ENCODE peak calls at places on chromosome 16, in five cellular contexts. C is T-helper 2 cell; M is memory B cell; I is hippocampal formation; F is activated T-helper 9 cell treated with anti-CD3 and anti-CD28 coated beads, Interleukin-2, amount 50 U/mL, for 16 hours. O is an unnamed sample.

GRCh38 chr16:87037012-87037411 is 280.2 kb downstream of the C16orf95 start:
- DNase-seq in C (no peak), M (no peak), I (no peak), F (no peak), O (no peak)

GRCh38 chr16:49441366-49441780 is 67.8 kb downstream of the C16orf78 start:
- DNase-seq in C (peak; percentile 67), M (no peak), I (no peak), F (peak; percentile 15), O (peak; percentile 52)

GRCh38 chr16:14095883-14096551 is 24.9 kb downstream of the MRTFB start:
- DNase-seq in C (no peak), M (no peak), I (no peak), F (no peak), O (no peak)

GRCh38 chr16:68524069-68524820 is 14.8 kb upstream of the ZFP90 start:
- DNase-seq in C (no peak), M (no peak), I (no peak), F (no peak), O (no peak)

GRCh38 chr16:80063028-80063767 is 462.7 kb upstream of the MAF start:
- DNase-seq in C (no peak), M (no peak), I (no peak), F (no peak), O (no peak)

GRCh38 chr16:24286713-24287405 is 30.7 kb downstream of the CACNG3 start:
- DNase-seq in C (no peak), M (no peak), I (no peak), F (no peak), O (no peak)

GRCh38 chr16:3965781-3966582 is 85.5 kb upstream of the CREBBP start:
- DNase-seq in C (no peak), M (no peak), I (no peak), F (no peak), O (no peak)

GRCh38 chr16:86213427-86214205 is 296.7 kb upstream of the FOXF1 start:
- DNase-seq in C (no peak), M (no peak), I (no peak), F (no peak), O (no peak)

GRCh38 chr16:48318630-48319029 is 66.6 kb downstream of the SIAH1 start:
- DNase-seq in C (peak; percentile 29), M (no peak), I (peak; percentile 60), F (no peak), O (no peak)

O was measured in activated CD4-positive, CD25-positive, alpha-beta regulatory T cell treated with anti-CD3 and anti-CD28 coated beads, Interleukin-2, amount 50 U/mL, for 72 hours.